ENCODE peak calls at places on chromosome 6, in ten cellular contexts. One of them, this sample, is unnamed.

GRCh38 chr6:136415351-136416005 is 125.8 kb upstream of the BCLAF1 start:
- DNase-seq in stimulated activated CD4-positive, alpha-beta T cell treated with anti-CD3 and anti-CD28 coated beads, Interleukin-2, amount 100 ng/mL, for 48 hours: no peak
- DNase-seq in GOT3: no peak
- DNase-seq in NCI-H774: no peak
- DNase-seq in NCI-H1092 treated with DMSO at 0.1 percent for 48 hours: no peak
- DNase-seq in MCF 10A: peak
- DNase-seq in CD8-positive, alpha-beta T cell: no peak
- DNase-seq in HFFc6: no peak
- DNase-seq in CD4-positive, alpha-beta T cell: no peak
- DNase-seq in left ventricle myocardium inferior: no peak
- DNase-seq in this sample: no peak

GRCh38 chr6:155325700-155326516 is 11.6 kb upstream of the TFB1M start:
- DNase-seq in stimulated activated CD4-positive, alpha-beta T cell treated with anti-CD3 and anti-CD28 coated beads, Interleukin-2, amount 100 ng/mL, for 48 hours: no peak
- DNase-seq in GOT3: no peak
- DNase-seq in NCI-H774: no peak
- DNase-seq in NCI-H1092 treated with DMSO at 0.1 percent for 48 hours: no peak
- DNase-seq in MCF 10A: peak
- DNase-seq in CD8-positive, alpha-beta T cell: no peak
- DNase-seq in HFFc6: no peak
- DNase-seq in CD4-positive, alpha-beta T cell: no peak
- DNase-seq in left ventricle myocardium inferior: no peak
- DNase-seq in this sample: no peak

GRCh38 chr6:104326173-104327001 is 533.3 kb downstream of the HACE1 start:
- DNase-seq in stimulated activated CD4-positive, alpha-beta T cell treated with anti-CD3 and anti-CD28 coated beads, Interleukin-2, amount 100 ng/mL, for 48 hours: no peak
- DNase-seq in GOT3: peak
- DNase-seq in NCI-H774: no peak
- DNase-seq in NCI-H1092 treated with DMSO at 0.1 percent for 48 hours: no peak
- DNase-seq in MCF 10A: peak
- DNase-seq in CD8-positive, alpha-beta T cell: no peak
- DNase-seq in HFFc6: peak
- DNase-seq in CD4-positive, alpha-beta T cell: no peak
- DNase-seq in left ventricle myocardium inferior: no peak
- DNase-seq in this sample: no peak

GRCh38 chr6:22601941-22602340 is 32.6 kb downstream of the HDGFL1 start:
- DNase-seq in stimulated activated CD4-positive, alpha-beta T cell treated with anti-CD3 and anti-CD28 coated beads, Interleukin-2, amount 100 ng/mL, for 48 hours: no peak
- DNase-seq in GOT3: no peak
- DNase-seq in NCI-H774: no peak
- DNase-seq in NCI-H1092 treated with DMSO at 0.1 percent for 48 hours: no peak
- DNase-seq in MCF 10A: no peak
- DNase-seq in CD8-positive, alpha-beta T cell: no peak
- DNase-seq in HFFc6: no peak
- DNase-seq in CD4-positive, alpha-beta T cell: no peak
- DNase-seq in left ventricle myocardium inferior: no peak
- DNase-seq in this sample: no peak

GRCh38 chr6:29676981-29677601 is 3.9 kb downstream of the ZFP57 start:
- DNase-seq in stimulated activated CD4-positive, alpha-beta T cell treated with anti-CD3 and anti-CD28 coated beads, Interleukin-2, amount 100 ng/mL, for 48 hours: no peak
- DNase-seq in GOT3: no peak
- DNase-seq in NCI-H774: no peak
- DNase-seq in NCI-H1092 treated with DMSO at 0.1 percent for 48 hours: peak
- DNase-seq in MCF 10A: peak
- DNase-seq in CD8-positive, alpha-beta T cell: no peak
- DNase-seq in HFFc6: peak
- DNase-seq in CD4-positive, alpha-beta T cell: no peak
- DNase-seq in left ventricle myocardium inferior: no peak
- DNase-seq in this sample: peak

GRCh38 chr6:94289131-94289530 is 869.8 kb upstream of the EPHA7 start:
- DNase-seq in stimulated activated CD4-positive, alpha-beta T cell treated with anti-CD3 and anti-CD28 coated beads, Interleukin-2, amount 100 ng/mL, for 48 hours: no peak
- DNase-seq in GOT3: no peak
- DNase-seq in NCI-H774: no peak
- DNase-seq in NCI-H1092 treated with DMSO at 0.1 percent for 48 hours: no peak
- DNase-seq in MCF 10A: no peak
- DNase-seq in CD8-positive, alpha-beta T cell: no peak
- DNase-seq in HFFc6: no peak
- DNase-seq in CD4-positive, alpha-beta T cell: no peak
- DNase-seq in left ventricle myocardium inferior: no peak
- DNase-seq in this sample: no peak

GRCh38 chr6:99993533-99994251 is at the start of gene MCHR2:
- DNase-seq in stimulated activated CD4-positive, alpha-beta T cell treated with anti-CD3 and anti-CD28 coated beads, Interleukin-2, amount 100 ng/mL, for 48 hours: no peak
- DNase-seq in GOT3: no peak
- DNase-seq in NCI-H774: no peak
- DNase-seq in NCI-H1092 treated with DMSO at 0.1 percent for 48 hours: no peak
- DNase-seq in MCF 10A: no peak
- DNase-seq in CD8-positive, alpha-beta T cell: no peak
- DNase-seq in HFFc6: no peak
- DNase-seq in CD4-positive, alpha-beta T cell: no peak
- DNase-seq in left ventricle myocardium inferior: no peak
- DNase-seq in this sample: no peak

GRCh38 chr6:101776919-101777350 is 383.4 kb downstream of the GRIK2 start:
- DNase-seq in stimulated activated CD4-positive, alpha-beta T cell treated with anti-CD3 and anti-CD28 coated beads, Interleukin-2, amount 100 ng/mL, for 48 hours: no peak
- DNase-seq in GOT3: no peak
- DNase-seq in NCI-H774: peak
- DNase-seq in NCI-H1092 treated with DMSO at 0.1 percent for 48 hours: peak
- DNase-seq in MCF 10A: no peak
- DNase-seq in CD8-positive, alpha-beta T cell: no peak
- DNase-seq in HFFc6: no peak
- DNase-seq in CD4-positive, alpha-beta T cell: no peak
- DNase-seq in left ventricle myocardium inferior: no peak
- DNase-seq in this sample: peak

GRCh38 chr6:45527210-45527609 is 149.5 kb upstream of the SUPT3H start:
- DNase-seq in stimulated activated CD4-positive, alpha-beta T cell treated with anti-CD3 and anti-CD28 coated beads, Interleukin-2, amount 100 ng/mL, for 48 hours: no peak
- DNase-seq in GOT3: no peak
- DNase-seq in NCI-H774: no peak
- DNase-seq in NCI-H1092 treated with DMSO at 0.1 percent for 48 hours: no peak
- DNase-seq in MCF 10A: no peak
- DNase-seq in CD8-positive, alpha-beta T cell: no peak
- DNase-seq in HFFc6: no peak
- DNase-seq in CD4-positive, alpha-beta T cell: no peak
- DNase-seq in left ventricle myocardium inferior: no peak
- DNase-seq in this sample: no peak

GRCh38 chr6:170203212-170203611 is 87.7 kb downstream of the DLL1 start:
- DNase-seq in stimulated activated CD4-positive, alpha-beta T cell treated with anti-CD3 and anti-CD28 coated beads, Interleukin-2, amount 100 ng/mL, for 48 hours: no peak
- DNase-seq in GOT3: no peak
- DNase-seq in NCI-H774: no peak
- DNase-seq in NCI-H1092 treated with DMSO at 0.1 percent for 48 hours: no peak
- DNase-seq in MCF 10A: no peak
- DNase-seq in CD8-positive, alpha-beta T cell: no peak
- DNase-seq in HFFc6: no peak
- DNase-seq in CD4-positive, alpha-beta T cell: no peak
- DNase-seq in left ventricle myocardium inferior: no peak
- DNase-seq in this sample: peak

GRCh38 chr6:56291278-56291917 is 44.0 kb upstream of the COL21A1 start:
- DNase-seq in stimulated activated CD4-positive, alpha-beta T cell treated with anti-CD3 and anti-CD28 coated beads, Interleukin-2, amount 100 ng/mL, for 48 hours: no peak
- DNase-seq in GOT3: no peak
- DNase-seq in NCI-H774: no peak
- DNase-seq in NCI-H1092 treated with DMSO at 0.1 percent for 48 hours: no peak
- DNase-seq in MCF 10A: no peak
- DNase-seq in CD8-positive, alpha-beta T cell: no peak
- DNase-seq in HFFc6: no peak
- DNase-seq in CD4-positive, alpha-beta T cell: no peak
- DNase-seq in left ventricle myocardium inferior: no peak
- DNase-seq in this sample: no peak

GRCh38 chr6:9620263-9620662 is 794.6 kb downstream of the TFAP2A start:
- DNase-seq in stimulated activated CD4-positive, alpha-beta T cell treated with anti-CD3 and anti-CD28 coated beads, Interleukin-2, amount 100 ng/mL, for 48 hours: no peak
- DNase-seq in GOT3: no peak
- DNase-seq in NCI-H774: no peak
- DNase-seq in NCI-H1092 treated with DMSO at 0.1 percent for 48 hours: no peak
- DNase-seq in MCF 10A: peak
- DNase-seq in CD8-positive, alpha-beta T cell: no peak
- DNase-seq in HFFc6: peak
- DNase-seq in CD4-positive, alpha-beta T cell: no peak
- DNase-seq in left ventricle myocardium inferior: no peak
- DNase-seq in this sample: no peak

GRCh38 chr6:144248470-144249301 is 36.4 kb upstream of the UTRN start:
- DNase-seq in stimulated activated CD4-positive, alpha-beta T cell treated with anti-CD3 and anti-CD28 coated beads, Interleukin-2, amount 100 ng/mL, for 48 hours: no peak
- DNase-seq in GOT3: no peak
- DNase-seq in NCI-H774: no peak
- DNase-seq in NCI-H1092 treated with DMSO at 0.1 percent for 48 hours: no peak
- DNase-seq in MCF 10A: no peak
- DNase-seq in CD8-positive, alpha-beta T cell: no peak
- DNase-seq in HFFc6: peak
- DNase-seq in CD4-positive, alpha-beta T cell: no peak
- DNase-seq in left ventricle myocardium inferior: no peak
- DNase-seq in this sample: no peak

GRCh38 chr6:84769247-84769646 is 4.8 kb upstream of the TBX18 start:
- DNase-seq in stimulated activated CD4-positive, alpha-beta T cell treated with anti-CD3 and anti-CD28 coated beads, Interleukin-2, amount 100 ng/mL, for 48 hours: no peak
- DNase-seq in GOT3: no peak
- DNase-seq in NCI-H774: peak
- DNase-seq in NCI-H1092 treated with DMSO at 0.1 percent for 48 hours: no peak
- DNase-seq in MCF 10A: no peak
- DNase-seq in CD8-positive, alpha-beta T cell: no peak
- DNase-seq in HFFc6: no peak
- DNase-seq in CD4-positive, alpha-beta T cell: no peak
- DNase-seq in left ventricle myocardium inferior: no peak
- DNase-seq in this sample: no peak